ENCODE peak calls at places on chromosomes 6 and 20, in six cellular contexts. X, V, T, L, H and R are unnamed samples.

GRCh38 chr6:111949546-111949945 is 76.3 kb upstream of the FYN start:
- DNase-seq in X (no peak), V (no peak), T (no peak), L (no peak), H (peak; percentile 44), R (no peak)

GRCh38 chr20:44464514-44464913 is 11.2 kb upstream of the TTPAL start:
- DNase-seq in X (no peak), V (no peak), T (no peak), L (no peak), H (no peak), R (no peak)

GRCh38 chr20:35009665-35010328 is 54.1 kb downstream of the MYH7B start:
- DNase-seq in X (no peak), V (no peak), T (no peak), L (no peak), H (peak; percentile 15), R (no peak)

GRCh38 chr20:33298391-33298790 is 15.4 kb downstream of the BPIFB1 start:
- DNase-seq in X (peak; percentile 15), V (no peak), T (no peak), L (no peak), H (peak; percentile 53), R (no peak)

GRCh38 chr20:37905969-37906613 is 3.2 kb downstream of the VSTM2L start:
- DNase-seq in X (no peak), V (no peak), T (no peak), L (no peak), H (no peak), R (no peak)

GRCh38 chr6:20211941-20212391 is 303 bp downstream of the MBOAT1 start:
- DNase-seq in X (no peak), V (peak; percentile 80), T (no peak), L (peak; percentile 20), H (peak; percentile 62), R (peak; percentile 60)

GRCh38 chr6:99119109-99120031 is 171.6 kb upstream of the FBXL4 start:
- DNase-seq in X (no peak), V (no peak), T (no peak), L (no peak), H (peak; percentile 32), R (no peak)

GRCh38 chr6:87968435-87969278 is 79.0 kb upstream of the SPACA1 start:
- DNase-seq in X (no peak), V (no peak), T (no peak), L (no peak), H (peak; percentile 39), R (peak; percentile 26)

GRCh38 chr6:119351005-119351394 is 1.4 kb upstream of the MAN1A1 start:
- DNase-seq in X (no peak), V (no peak), T (no peak), L (no peak), H (no peak), R (no peak)

GRCh38 chr6:134020543-134020942 is 31.9 kb downstream of the SLC2A12 start:
- DNase-seq in X (no peak), V (no peak), T (no peak), L (no peak), H (no peak), R (no peak)

GRCh38 chr6:99130897-99131873 is 183.4 kb upstream of the FBXL4 start:
- DNase-seq in X (no peak), V (no peak), T (no peak), L (no peak), H (no peak), R (no peak)

GRCh38 chr6:33197431-33198048 is 2.9 kb downstream of the RXRB start:
- DNase-seq in X (no peak), V (no peak), T (peak; percentile 73), L (no peak), H (peak; percentile 72), R (peak; percentile 76)

GRCh38 chr6:16337280-16337975 is 99.0 kb downstream of the GMPR start:
- DNase-seq in X (no peak), V (peak; percentile 96), T (peak; percentile 80), L (peak; percentile 51), H (no peak), R (peak; percentile 70)

GRCh38 chr6:116008470-116009229 is 52.0 kb downstream of the FRK start:
- DNase-seq in X (no peak), V (no peak), T (no peak), L (no peak), H (no peak), R (no peak)

GRCh38 chr20:35886537-35886936 is 67.8 kb downstream of the SCAND1 start:
- DNase-seq in X (no peak), V (no peak), T (no peak), L (no peak), H (no peak), R (no peak)

GRCh38 chr20:25054995-25055629 is 2.8 kb downstream of the ACSS1 start:
- DNase-seq in X (peak; percentile 36), V (no peak), T (peak; percentile 6), L (no peak), H (no peak), R (peak; percentile 24)

GRCh38 chr20:44731657-44732056 is 14.0 kb upstream of the KCNK15 start:
- DNase-seq in X (no peak), V (no peak), T (no peak), L (no peak), H (no peak), R (peak; percentile 81)

GRCh38 chr6:54958446-54958845 is 111.9 kb downstream of the FAM83B start:
- DNase-seq in X (no peak), V (no peak), T (no peak), L (no peak), H (no peak), R (no peak)

GRCh38 chr6:145213614-145214013 is 521.7 kb downstream of the EPM2A start:
- DNase-seq in X (no peak), V (no peak), T (no peak), L (no peak), H (no peak), R (no peak)

GRCh38 chr6:79733388-79733787 is 102.3 kb downstream of the SH3BGRL2 start:
- DNase-seq in X (no peak), V (no peak), T (no peak), L (no peak), H (no peak), R (no peak)

GRCh38 chr6:129893513-129894098 is 32.5 kb upstream of the TMEM244 start:
- DNase-seq in X (no peak), V (no peak), T (no peak), L (no peak), H (no peak), R (no peak)

GRCh38 chr6:24990227-24990843 is 54.6 kb upstream of the RIPOR2 start:
- DNase-seq in X (peak; percentile 65), V (no peak), T (no peak), L (no peak), H (no peak), R (no peak)

GRCh38 chr6:10316327-10316726 is 98.5 kb downstream of the TFAP2A start:
- DNase-seq in X (peak; percentile 75), V (no peak), T (no peak), L (peak; percentile 54), H (no peak), R (no peak)

GRCh38 chr6:26223213-26223612 is 136.0 kb downstream of the HFE start:
- DNase-seq in X (no peak), V (no peak), T (no peak), L (no peak), H (no peak), R (no peak)

GRCh38 chr6:156577749-156578148 is 199.4 kb upstream of the ARID1B start:
- DNase-seq in X (no peak), V (no peak), T (no peak), L (no peak), H (no peak), R (no peak)

GRCh38 chr6:156582509-156582992 is 194.6 kb upstream of the ARID1B start:
- DNase-seq in X (no peak), V (no peak), T (no peak), L (no peak), H (no peak), R (no peak)

GRCh38 chr6:156575361-156575760 is 201.8 kb upstream of the ARID1B start:
- DNase-seq in X (no peak), V (no peak), T (no peak), L (no peak), H (no peak), R (no peak)

GRCh38 chr6:156583083-156583482 is 194.1 kb upstream of the ARID1B start:
- DNase-seq in X (no peak), V (no peak), T (no peak), L (no peak), H (no peak), R (no peak)

GRCh38 chr6:156579564-156579963 is 197.6 kb upstream of the ARID1B start:
- DNase-seq in X (no peak), V (no peak), T (no peak), L (no peak), H (no peak), R (no peak)
- TF ChIP-seq CTCF in X (no peak), V (no peak), T (no peak), L (no peak), H (no peak), R (no peak)

DNA sequence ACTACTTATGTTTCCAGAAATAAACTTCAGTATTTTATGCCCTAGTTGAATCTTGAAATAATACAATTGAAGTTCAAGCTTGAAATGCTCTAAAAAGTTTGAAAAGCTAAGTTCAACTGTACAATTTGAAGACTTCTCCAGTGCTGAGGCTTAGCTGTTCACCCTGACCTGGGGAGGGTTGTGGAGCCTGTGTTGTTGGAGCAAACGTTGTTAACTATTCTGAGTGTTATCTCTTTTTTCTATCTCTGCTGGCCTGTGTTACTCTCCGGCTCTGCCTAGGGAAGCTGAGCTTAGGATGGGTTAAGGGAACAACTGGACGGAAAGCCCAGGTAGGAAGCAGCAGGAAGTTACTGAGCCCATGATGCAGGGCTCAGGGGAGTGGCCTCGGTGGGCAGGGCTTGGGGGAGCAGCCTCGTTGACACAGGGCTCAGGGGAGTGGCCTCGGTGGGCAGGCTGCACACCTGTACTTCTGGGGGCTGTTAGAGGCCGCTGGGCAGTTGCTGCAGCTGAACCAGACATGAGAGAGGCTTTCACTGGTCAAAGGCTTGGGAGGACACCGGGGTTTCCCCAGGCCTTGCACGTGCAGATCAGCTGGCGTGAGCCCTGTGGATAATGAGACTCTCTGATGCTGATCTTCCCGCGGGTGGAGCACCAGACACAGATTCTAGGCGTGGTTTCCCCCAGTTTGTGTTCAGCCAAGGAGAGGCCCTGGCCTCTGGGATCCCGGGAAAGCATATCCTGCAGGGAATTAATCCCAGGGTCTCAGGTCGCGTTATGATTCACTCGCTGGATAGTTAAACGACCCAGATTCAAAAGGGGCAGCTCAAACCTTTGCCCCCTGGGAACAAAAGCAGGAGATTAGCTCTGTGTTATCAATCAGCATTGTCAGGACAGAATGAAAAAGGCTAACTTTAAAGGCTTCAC is 58.9 kb downstream of the ERMARD start:
- DNase-seq in X (no peak), V (peak; percentile 74), T (no peak), L (no peak), H (peak; percentile 84), R (no peak)
- H3K27me3 ChIP-seq in X (peaks cover 55% of the 10 kb centered on the region), V (peaks cover 6% of the 10 kb centered on the region), T (no peaks in the 10 kb centered on the region), L (no peaks in the 10 kb centered on the region), H (no peaks in the 10 kb centered on the region), R (peaks cover 14% of the 10 kb centered on the region)

DNA sequence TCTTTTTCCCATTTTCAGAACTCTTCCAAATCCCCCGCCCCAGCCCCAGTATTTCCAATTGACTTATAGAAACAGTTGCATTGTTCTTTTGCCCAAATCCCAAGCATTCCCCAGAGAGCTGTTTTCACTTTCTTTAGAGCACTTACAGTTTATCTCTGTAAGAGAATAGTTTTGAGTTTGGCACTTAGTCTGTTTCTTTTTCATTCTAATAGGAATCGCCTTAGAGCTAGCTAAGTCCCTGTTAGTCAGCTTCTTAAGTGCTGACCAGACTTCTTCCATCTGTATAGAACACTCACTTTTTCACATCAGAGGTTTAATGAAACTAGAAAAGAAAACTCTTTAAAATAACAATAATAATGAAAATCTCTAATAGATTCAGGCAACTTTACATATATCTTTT is 374.3 kb upstream of the FLRT3 start:
- DNase-seq in X (no peak), V (no peak), T (no peak), L (no peak), H (no peak), R (no peak)
- H3K27ac ChIP-seq in X (no peak overlapping the region), V (no peak overlapping the region), T (no peak overlapping the region), L (no peak overlapping the region), H (no peak overlapping the region), R (no peak overlapping the region)

GRCh38 chr20:46767127-46767761 is 57.8 kb downstream of the SLC2A10 start:
- DNase-seq in X (no peak), V (no peak), T (no peak), L (no peak), H (peak; percentile 51), R (peak; percentile 50)
- TF ChIP-seq CTCF in X (peak; percentile 94), V (peak; percentile 39), T (peak; percentile 39), L (peak; percentile 39), H (peak; percentile 90), R (peak; percentile 59)